ENCODE peak calls at places on chromosome 13, in seven cellular contexts. U is ovary, I is psoas muscle, P is GM13977, D is left ventricle myocardium inferior, L is glutamatergic neuron, O is AG09309. Y is an unnamed sample.
A peak's percentile ranks its signal among the peaks of the same experiment; 100 is the strongest.

GRCh38 chr13:92745233-92745632 is 481.4 kb upstream of the GPC6 start:
- DNase-seq in P (no peak), O (no peak), U (no peak), L (no peak), D (no peak), I (no peak), Y (no peak)

GRCh38 chr13:72025836-72026235 is 158.8 kb upstream of the DACH1 start:
- DNase-seq in P (no peak), U (no peak), I (no peak), O (no peak), D (no peak), L (no peak), Y (no peak)

GRCh38 chr13:34719060-34719875 is 222.8 kb upstream of the NBEA start:
- DNase-seq in O (no peak), D (no peak), U (no peak), L (no peak), I (no peak), P (no peak), Y (no peak)

GRCh38 chr13:27219611-27220010 is 31.7 kb upstream of the RPL21 start:
- DNase-seq in L (no peak), D (no peak), O (no peak), U (no peak), P (no peak), I (no peak), Y (no peak)

GRCh38 chr13:101529419-101529818 is 76.9 kb downstream of the ITGBL1 start:
- DNase-seq in D (no peak), U (no peak), P (no peak), I (no peak), L (no peak), O (peak; percentile 65), Y (peak; percentile 39)

GRCh38 chr13:52749446-52749845 is 9.8 kb upstream of the CNMD start:
- DNase-seq in O (no peak), D (no peak), U (no peak), I (no peak), P (no peak), L (no peak), Y (no peak)

GRCh38 chr13:97934590-97934989 is 18.9 kb upstream of the IPO5 start:
- DNase-seq in D (no peak), L (no peak), I (no peak), U (no peak), O (no peak), P (no peak), Y (no peak)

GRCh38 chr13:75405976-75406703 is 75.8 kb downstream of the TBC1D4 start:
- DNase-seq in U (no peak), I (no peak), D (no peak), O (peak; percentile 38), L (no peak), P (no peak), Y (no peak)

GRCh38 chr13:27621116-27621365 is 651 bp upstream of the POLR1D start:
- DNase-seq in I (no peak), U (no peak), P (no peak), D (no peak), L (no peak), O (no peak), Y (no peak)

GRCh38 chr13:59182241-59182640 is 981.5 kb downstream of the DIAPH3 start:
- DNase-seq in P (no peak), U (no peak), I (no peak), L (no peak), D (no peak), O (no peak), Y (no peak)

GRCh38 chr13:100789481-100789880 is 114.9 kb upstream of the TMTC4 start:
- DNase-seq in O (no peak), D (no peak), I (no peak), L (no peak), P (no peak), U (no peak), Y (no peak)

GRCh38 chr13:46012404-46012803 is 40.1 kb downstream of the ZC3H13 start:
- DNase-seq in D (no peak), O (no peak), P (no peak), L (no peak), I (no peak), U (no peak), Y (no peak)

GRCh38 chr13:44293908-44294735 is 79.5 kb upstream of the SERP2 start:
- DNase-seq in D (no peak), I (no peak), L (no peak), P (no peak), U (no peak), O (no peak), Y (no peak)

GRCh38 chr13:51849145-51850101 is 4.4 kb upstream of the TMEM272 start:
- DNase-seq in L (peak; percentile 81), U (no peak), O (no peak), I (no peak), D (peak; percentile 35), P (peak; percentile 55), Y (no peak)

GRCh38 chr13:22736768-22737092 is 444.0 kb upstream of the SGCG start:
- DNase-seq in L (no peak), P (no peak), D (no peak), U (no peak), I (no peak), O (no peak), Y (no peak)

GRCh38 chr13:22736084-22736767 is 444.6 kb upstream of the SGCG start:
- DNase-seq in I (no peak), L (no peak), U (no peak), O (no peak), D (no peak), P (no peak), Y (no peak)

GRCh38 chr13:22738357-22738756 is 442.4 kb upstream of the SGCG start:
- DNase-seq in I (no peak), D (no peak), L (no peak), O (no peak), P (no peak), U (no peak), Y (no peak)

GRCh38 chr13:22744688-22745452 is 435.9 kb upstream of the SGCG start:
- DNase-seq in L (no peak), D (no peak), P (no peak), O (no peak), U (no peak), I (no peak), Y (no peak)

GRCh38 chr13:22740264-22740663 is 440.5 kb upstream of the SGCG start:
- DNase-seq in D (no peak), I (no peak), P (no peak), O (no peak), U (no peak), L (no peak), Y (no peak)
- TF ChIP-seq CTCF in D (peak; percentile 14), I (no peak), P (no peak), O (no peak), U (no peak), L (peak; percentile 34), Y (no peak)

GRCh38 chr13:55199132-55199531 is 1941.6 kb upstream of the PRR20A start:
- DNase-seq in L (peak; percentile 18), I (no peak), P (no peak), D (no peak), O (no peak), U (no peak), Y (no peak)
- TF ChIP-seq CTCF in L (no peak), I (no peak), P (peak; percentile 8), D (no peak), O (no peak), U (no peak), Y (no peak)

DNA sequence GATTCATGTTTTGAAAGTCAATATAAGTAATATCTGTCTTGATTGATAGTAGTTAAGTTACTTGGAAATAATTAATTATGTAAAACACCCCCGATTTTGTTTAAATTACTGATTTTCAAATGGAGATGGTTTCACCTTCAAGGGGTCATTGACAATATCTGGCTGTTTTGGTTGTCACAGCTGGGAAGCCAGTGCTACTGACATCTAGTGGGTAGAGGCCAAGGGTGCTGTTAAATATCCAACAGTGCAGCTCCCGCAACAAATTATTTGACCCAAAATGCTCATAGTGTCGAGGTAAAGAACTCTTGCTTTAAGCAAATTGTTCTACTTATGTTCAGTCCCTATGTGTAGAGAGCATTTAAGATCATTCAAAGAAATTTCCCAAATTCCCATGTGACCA is 50.6 kb upstream of the PCDH20 start:
- DNase-seq in U (no peak), D (no peak), O (no peak), I (no peak), L (no peak), P (no peak), Y (no peak)
- TF ChIP-seq CTCF in U (no peak), D (peak; percentile 36), O (no peak), I (no peak), L (no peak), P (no peak), Y (no peak)

GRCh38 chr13:23349127-23349897 is 84.2 kb downstream of the SACS start:
- DNase-seq in L (no peak), O (peak; percentile 57), D (no peak), P (no peak), U (no peak), I (no peak), Y (no peak)
- TF ChIP-seq CTCF in L (no peak), O (no peak), D (no peak), P (no peak), U (no peak), I (no peak), Y (no peak)

DNA sequence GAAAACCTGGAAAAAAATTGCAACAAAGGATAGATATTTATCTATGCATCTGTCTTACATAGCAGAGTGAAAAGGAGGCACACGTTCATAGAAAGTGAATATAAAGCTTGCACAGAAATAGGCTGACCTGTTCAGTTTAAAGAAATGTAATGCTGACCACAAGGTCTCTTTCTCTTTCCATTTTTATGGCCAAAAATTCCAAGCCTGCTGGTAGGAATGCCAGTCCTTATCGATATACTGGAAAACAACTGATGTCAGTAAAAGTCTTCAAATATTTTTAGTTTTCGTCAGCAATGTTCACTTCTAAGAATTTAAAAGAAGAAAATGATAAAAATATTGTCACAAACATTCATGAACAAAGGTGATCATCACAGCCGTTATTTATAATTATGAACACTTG is 59.0 kb upstream of the MCF2L start:
- DNase-seq in I (no peak), L (no peak), O (no peak), U (no peak), D (no peak), P (no peak), Y (no peak)
- TF ChIP-seq CTCF in I (no peak), L (no peak), O (no peak), U (no peak), D (no peak), P (no peak), Y (peak; percentile 16)

GRCh38 chr13:76903544-76904162 is 17.4 kb upstream of the KCTD12 start:
- DNase-seq in U (peak; percentile 63), D (peak; percentile 33), P (peak; percentile 59), O (no peak), I (peak; percentile 39), L (peak; percentile 81), Y (peak; percentile 50)
- TF ChIP-seq CTCF in U (peak; percentile 86), D (peak; percentile 100), P (peak; percentile 96), O (peak; percentile 99), I (peak; percentile 99), L (peak; percentile 94), Y (peak; percentile 100)

GRCh38 chr13:42041684-42042035 is 6.8 kb upstream of the DGKH start:
- DNase-seq in D (peak; percentile 50), O (no peak), U (peak; percentile 64), P (peak; percentile 69), I (peak; percentile 39), L (peak; percentile 63), Y (no peak)
- TF ChIP-seq CTCF in D (peak; percentile 67), O (peak; percentile 72), U (peak; percentile 31), P (peak; percentile 36), I (peak; percentile 42), L (no peak), Y (peak; percentile 77)

Y was measured in AG04450.